ENCODE peak calls at places on chromosomes 16 and 17, in four cellular contexts. One of them, this sample, is unnamed.

GRCh38 chr16:78961464-78961863 is 639.1 kb downstream of the MAF start:
- DNase-seq in NCI-H2029: no peak
- DNase-seq in NCI-H1436: no peak
- DNase-seq in AG09309: no peak
- DNase-seq in this sample: no peak

GRCh38 chr16:54432481-54433229 is 146.1 kb upstream of the IRX3 start:
- DNase-seq in NCI-H2029: no peak
- DNase-seq in NCI-H1436: no peak
- DNase-seq in AG09309: no peak
- DNase-seq in this sample: no peak

GRCh38 chr17:69213059-69213813 is 15.4 kb downstream of the ABCA10 start:
- DNase-seq in NCI-H2029: no peak
- DNase-seq in NCI-H1436: no peak
- DNase-seq in AG09309: no peak
- DNase-seq in this sample: no peak

GRCh38 chr16:35798885-35799426 is 2339.5 kb downstream of the TP53TG3F start:
- DNase-seq in NCI-H2029: peak; percentile 79
- DNase-seq in NCI-H1436: no peak
- DNase-seq in AG09309: no peak
- DNase-seq in this sample: no peak

GRCh38 chr17:65121916-65122821 is 15.0 kb upstream of the RGS9 start:
- DNase-seq in NCI-H2029: no peak
- DNase-seq in NCI-H1436: no peak
- DNase-seq in AG09309: no peak
- DNase-seq in this sample: no peak

GRCh38 chr16:83574388-83574787 is 233.4 kb upstream of the HSBP1 start:
- DNase-seq in NCI-H2029: no peak
- DNase-seq in NCI-H1436: no peak
- DNase-seq in AG09309: peak; percentile 91
- DNase-seq in this sample: no peak

GRCh38 chr16:66619036-66619435 is 14.5 kb downstream of the CMTM3 start:
- DNase-seq in NCI-H2029: no peak
- DNase-seq in NCI-H1436: no peak
- DNase-seq in AG09309: no peak
- DNase-seq in this sample: no peak

GRCh38 chr17:50064253-50064991 is 8.5 kb downstream of the ITGA3 start:
- DNase-seq in NCI-H2029: no peak
- DNase-seq in NCI-H1436: no peak
- DNase-seq in AG09309: peak; percentile 85
- DNase-seq in this sample: no peak

GRCh38 chr17:81665205-81666091 is 957 bp downstream of the OXLD1 start:
- DNase-seq in NCI-H2029: no peak
- DNase-seq in NCI-H1436: no peak
- DNase-seq in AG09309: no peak
- DNase-seq in this sample: no peak

This sample was measured in NCI-H526 treated with DMSO at 0.1 percent for 48 hours.